ENCODE peak calls at places on chromosome 1, in six cellular contexts. P is GM12891, E is GM12878, K is SK-N-SH, I is H1, A is K562. V is an unnamed sample.
A peak's percentile ranks its signal among the peaks of the same experiment; 100 is the strongest.

GRCh38 chr1:6601865-6602668 is 602 bp downstream of the KLHL21 start:
- DNase-seq in P (no peak), E (no peak), K (peak; percentile 67), I (no peak), A (peak; percentile 54), V (peak; percentile 31)

GRCh38 chr1:51548986-51549619 is 30.0 kb upstream of the EPS15 start:
- DNase-seq in P (no peak), E (no peak), K (no peak), I (no peak), A (no peak), V (no peak)

GRCh38 chr1:12591267-12591938 is 26.6 kb downstream of the DHRS3 start:
- DNase-seq in P (no peak), E (no peak), K (no peak), I (no peak), A (no peak), V (no peak)

GRCh38 chr1:1039145-1039910 is 19.4 kb downstream of the AGRN start:
- DNase-seq in P (no peak), E (no peak), K (no peak), I (no peak), A (no peak), V (no peak)

GRCh38 chr1:71634159-71634558 is 553.3 kb upstream of the ZRANB2 start:
- DNase-seq in P (no peak), E (no peak), K (no peak), I (no peak), A (no peak), V (no peak)

GRCh38 chr1:210235363-210236053 is 2.9 kb downstream of the SERTAD4 start:
- DNase-seq in P (no peak), E (no peak), K (no peak), I (no peak), A (no peak), V (no peak)

GRCh38 chr1:245648749-245649517 is 494.1 kb downstream of the KIF26B start:
- DNase-seq in P (no peak), E (no peak), K (no peak), I (no peak), A (no peak), V (no peak)

GRCh38 chr1:208024406-208024805 is 113.5 kb upstream of the CD34 start:
- DNase-seq in P (no peak), E (no peak), K (no peak), I (no peak), A (no peak), V (no peak)

GRCh38 chr1:223780926-223781325 is 64.8 kb downstream of the TP53BP2 start:
- DNase-seq in P (no peak), E (no peak), K (no peak), I (no peak), A (no peak), V (no peak)

GRCh38 chr1:221637641-221638041 is 104.2 kb downstream of the DUSP10 start:
- DNase-seq in P (no peak), E (no peak), K (no peak), I (no peak), A (no peak), V (no peak)

GRCh38 chr1:154774175-154774855 is 95.8 kb downstream of the KCNN3 start:
- DNase-seq in P (no peak), E (no peak), K (no peak), I (no peak), A (no peak), V (no peak)

GRCh38 chr1:226420860-226421259 is 13.0 kb upstream of the PARP1 start:
- DNase-seq in P (no peak), E (no peak), K (no peak), I (no peak), A (no peak), V (no peak)
- TF ChIP-seq TAF1 in P (no peak), E (no peak), K (no peak), I (no peak), A (no peak), V (no peak)

DNA sequence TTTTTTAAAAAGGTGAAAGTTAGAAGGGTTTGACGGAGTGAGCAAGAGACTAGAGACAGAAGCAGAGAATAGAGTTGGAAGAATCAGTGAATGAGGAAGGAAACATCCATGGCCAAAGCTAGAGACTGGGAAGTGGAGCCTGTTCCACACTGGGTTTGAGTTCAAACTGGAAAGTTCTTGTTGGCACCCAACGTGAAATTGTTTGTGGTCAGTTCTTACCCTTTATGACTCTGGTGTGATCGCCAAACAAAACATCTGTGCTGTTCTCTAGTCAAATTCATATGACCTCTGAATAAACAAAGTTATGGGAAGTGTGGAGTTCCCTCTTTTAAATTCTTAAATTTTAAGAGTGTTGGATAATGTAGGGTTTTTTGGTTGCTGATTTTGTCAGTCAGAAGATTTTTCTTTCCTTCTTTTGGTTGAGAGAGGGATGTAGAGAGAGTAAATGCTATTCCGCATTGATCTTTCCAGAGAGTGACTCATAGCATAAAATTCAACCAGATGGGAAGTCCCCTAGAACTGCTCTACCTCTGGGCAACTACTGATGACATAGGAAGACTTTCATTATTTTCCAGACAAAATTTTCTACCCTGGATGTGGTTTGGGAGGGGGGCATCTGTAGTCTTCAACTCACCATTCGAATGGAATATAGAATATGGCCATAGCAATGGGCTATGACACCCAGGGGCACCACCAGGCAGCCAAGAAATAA is 36.4 kb downstream of the CHML start:
- DNase-seq in P (no peak), E (no peak), K (no peak), I (no peak), A (no peak), V (no peak)
- TF ChIP-seq POLR2AphosphoS5 in P (no peak), E (no peak), K (no peak), I (no peak), A (no peak), V (no peak)

DNA sequence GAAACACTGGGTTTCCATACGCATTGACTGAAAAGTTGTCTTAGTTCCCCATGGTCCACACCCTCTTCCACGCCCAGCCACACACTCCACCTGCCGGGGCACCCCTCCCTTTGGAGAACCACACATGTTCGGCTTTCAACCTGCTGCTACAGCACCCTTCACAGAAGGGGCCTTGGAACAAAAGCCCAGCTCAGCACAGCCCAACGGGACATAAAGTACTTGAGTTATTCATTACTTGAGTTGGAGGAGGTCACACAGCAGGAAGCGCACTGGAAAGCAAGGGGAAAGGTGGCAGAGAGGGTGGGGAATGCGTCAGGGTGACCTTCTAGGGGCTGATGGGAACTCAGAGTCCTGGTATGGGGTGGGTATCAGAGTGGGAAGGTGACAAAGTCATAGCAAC is 3.0 kb upstream of the ATP1B1 start:
- DNase-seq in P (no peak), E (no peak), K (no peak), I (no peak), A (no peak), V (no peak)
- TF ChIP-seq TAF1 in P (no peak), E (no peak), K (no peak), I (no peak), A (no peak), V (no peak)

GRCh38 chr1:24411963-24412362 is 1.6 kb downstream of the STPG1 start:
- DNase-seq in P (no peak), E (no peak), K (no peak), I (no peak), A (no peak), V (no peak)

GRCh38 chr1:24414884-24415333 is 693 bp upstream of the NIPAL3 start:
- DNase-seq in P (no peak), E (no peak), K (no peak), I (no peak), A (no peak), V (no peak)

GRCh38 chr1:24412408-24412807 is 1.2 kb downstream of the STPG1 start:
- DNase-seq in P (no peak), E (no peak), K (no peak), I (no peak), A (no peak), V (no peak)

GRCh38 chr1:24415334-24415909 is at the start of gene NIPAL3:
- DNase-seq in P (peak; percentile 83), E (peak; percentile 98), K (peak; percentile 91), I (peak; percentile 100), A (peak; percentile 92), V (peak; percentile 88)

GRCh38 chr1:24413350-24414163 is at the start of gene STPG1:
- DNase-seq in P (peak; percentile 81), E (peak; percentile 72), K (peak; percentile 94), I (peak; percentile 82), A (peak; percentile 98), V (peak; percentile 82)
- TF ChIP-seq POLR2AphosphoS5 in P (no peak), E (no peak), K (peak; percentile 19), I (peak; percentile 41), A (peak; percentile 36), V (no peak)

DNA sequence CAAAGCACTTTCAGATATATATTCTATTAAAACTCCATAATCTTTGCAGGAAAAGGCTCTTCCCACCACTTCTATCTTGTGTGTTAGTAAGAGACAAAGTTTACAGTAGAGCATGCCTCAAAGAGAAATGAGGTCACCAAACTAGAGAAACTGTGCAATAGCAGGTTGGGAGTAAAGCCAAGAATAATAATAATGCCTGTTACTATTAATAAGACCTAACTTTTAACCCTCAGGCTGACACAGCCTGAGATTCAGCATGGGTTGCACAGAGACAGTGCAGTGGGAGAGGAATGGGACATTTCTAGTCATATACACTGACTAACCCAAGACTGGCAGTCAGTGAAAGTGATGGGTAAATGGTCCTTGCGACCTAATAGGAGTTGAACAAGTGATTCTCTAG is 320.2 kb upstream of the NFIA start:
- DNase-seq in P (no peak), E (no peak), K (no peak), I (no peak), A (no peak), V (no peak)
- TF ChIP-seq TAF1 in P (no peak), E (no peak), K (no peak), I (no peak), A (no peak), V (no peak)

V was measured in GM12892.